ENCODE peak calls at places on chromosomes 4 and X, in nine cellular contexts. One of them, this sample, is unnamed.

GRCh38 chr4:16693641-16694040 is 204.8 kb downstream of the LDB2 start:
- DNase-seq in stimulated activated CD4-positive, alpha-beta T cell treated with anti-CD3 and anti-CD28 coated beads, Interleukin-1b, Interleukin-23, amount 100 ng/mL, for 48 hours: no peak
- DNase-seq in RCC 7860: no peak
- DNase-seq in nucleus accumbens: no peak
- DNase-seq in mucosa of descending colon: no peak
- DNase-seq in kidney glomerular epithelial cell: no peak
- DNase-seq in activated T-helper 1 cell treated with anti-CD3 and anti-CD28 coated beads, Interleukin-2, amount 50 U/mL, for 16 hours: no peak
- DNase-seq in NCI-H460: no peak
- DNase-seq in T-helper 2 cell: no peak
- DNase-seq in this sample: no peak

GRCh38 chr4:8777320-8778196 is 94.1 kb downstream of the HMX1 start:
- DNase-seq in kidney glomerular epithelial cell: no peak
- DNase-seq in activated T-helper 1 cell treated with anti-CD3 and anti-CD28 coated beads, Interleukin-2, amount 50 U/mL, for 16 hours: no peak
- DNase-seq in T-helper 2 cell: no peak
- DNase-seq in mucosa of descending colon: no peak
- DNase-seq in NCI-H460: no peak
- DNase-seq in RCC 7860: no peak
- DNase-seq in nucleus accumbens: no peak
- DNase-seq in stimulated activated CD4-positive, alpha-beta T cell treated with anti-CD3 and anti-CD28 coated beads, Interleukin-1b, Interleukin-23, amount 100 ng/mL, for 48 hours: no peak
- DNase-seq in this sample: no peak

GRCh38 chr4:14504162-14504561 is 498.1 kb upstream of the CPEB2 start:
- DNase-seq in NCI-H460: no peak
- DNase-seq in RCC 7860: no peak
- DNase-seq in mucosa of descending colon: no peak
- DNase-seq in nucleus accumbens: no peak
- DNase-seq in activated T-helper 1 cell treated with anti-CD3 and anti-CD28 coated beads, Interleukin-2, amount 50 U/mL, for 16 hours: no peak
- DNase-seq in T-helper 2 cell: no peak
- DNase-seq in kidney glomerular epithelial cell: no peak
- DNase-seq in stimulated activated CD4-positive, alpha-beta T cell treated with anti-CD3 and anti-CD28 coated beads, Interleukin-1b, Interleukin-23, amount 100 ng/mL, for 48 hours: no peak
- DNase-seq in this sample: no peak

GRCh38 chrX:12814434-12814833 is 23.2 kb downstream of the PRPS2 start:
- DNase-seq in activated T-helper 1 cell treated with anti-CD3 and anti-CD28 coated beads, Interleukin-2, amount 50 U/mL, for 16 hours: no peak
- DNase-seq in NCI-H460: peak
- DNase-seq in stimulated activated CD4-positive, alpha-beta T cell treated with anti-CD3 and anti-CD28 coated beads, Interleukin-1b, Interleukin-23, amount 100 ng/mL, for 48 hours: no peak
- DNase-seq in RCC 7860: no peak
- DNase-seq in kidney glomerular epithelial cell: no peak
- DNase-seq in mucosa of descending colon: peak
- DNase-seq in nucleus accumbens: peak
- DNase-seq in T-helper 2 cell: no peak
- DNase-seq in this sample: no peak

GRCh38 chr4:68780232-68780631 is 35.6 kb upstream of the UGT2B10 start:
- DNase-seq in stimulated activated CD4-positive, alpha-beta T cell treated with anti-CD3 and anti-CD28 coated beads, Interleukin-1b, Interleukin-23, amount 100 ng/mL, for 48 hours: no peak
- DNase-seq in activated T-helper 1 cell treated with anti-CD3 and anti-CD28 coated beads, Interleukin-2, amount 50 U/mL, for 16 hours: no peak
- DNase-seq in T-helper 2 cell: no peak
- DNase-seq in RCC 7860: no peak
- DNase-seq in kidney glomerular epithelial cell: no peak
- DNase-seq in mucosa of descending colon: no peak
- DNase-seq in NCI-H460: no peak
- DNase-seq in nucleus accumbens: no peak
- DNase-seq in this sample: no peak

GRCh38 chr4:169270156-169270809 is 473 bp downstream of the SH3RF1 start:
- DNase-seq in T-helper 2 cell: no peak
- DNase-seq in kidney glomerular epithelial cell: no peak
- DNase-seq in nucleus accumbens: no peak
- DNase-seq in stimulated activated CD4-positive, alpha-beta T cell treated with anti-CD3 and anti-CD28 coated beads, Interleukin-1b, Interleukin-23, amount 100 ng/mL, for 48 hours: peak
- DNase-seq in activated T-helper 1 cell treated with anti-CD3 and anti-CD28 coated beads, Interleukin-2, amount 50 U/mL, for 16 hours: no peak
- DNase-seq in NCI-H460: no peak
- DNase-seq in RCC 7860: no peak
- DNase-seq in mucosa of descending colon: peak
- DNase-seq in this sample: peak

GRCh38 chr4:39469429-39470077 is 10.7 kb downstream of the LIAS start:
- DNase-seq in NCI-H460: peak
- DNase-seq in RCC 7860: peak
- DNase-seq in mucosa of descending colon: peak
- DNase-seq in kidney glomerular epithelial cell: peak
- DNase-seq in nucleus accumbens: peak
- DNase-seq in stimulated activated CD4-positive, alpha-beta T cell treated with anti-CD3 and anti-CD28 coated beads, Interleukin-1b, Interleukin-23, amount 100 ng/mL, for 48 hours: no peak
- DNase-seq in T-helper 2 cell: no peak
- DNase-seq in activated T-helper 1 cell treated with anti-CD3 and anti-CD28 coated beads, Interleukin-2, amount 50 U/mL, for 16 hours: no peak
- DNase-seq in this sample: peak

GRCh38 chr4:35463251-35463952 is 780.9 kb downstream of the ARAP2 start:
- DNase-seq in NCI-H460: no peak
- DNase-seq in RCC 7860: no peak
- DNase-seq in kidney glomerular epithelial cell: no peak
- DNase-seq in stimulated activated CD4-positive, alpha-beta T cell treated with anti-CD3 and anti-CD28 coated beads, Interleukin-1b, Interleukin-23, amount 100 ng/mL, for 48 hours: no peak
- DNase-seq in mucosa of descending colon: no peak
- DNase-seq in activated T-helper 1 cell treated with anti-CD3 and anti-CD28 coated beads, Interleukin-2, amount 50 U/mL, for 16 hours: no peak
- DNase-seq in T-helper 2 cell: no peak
- DNase-seq in nucleus accumbens: no peak
- DNase-seq in this sample: no peak

GRCh38 chr4:172698256-172698655 is 470.4 kb upstream of the GALNT7 start:
- DNase-seq in kidney glomerular epithelial cell: no peak
- DNase-seq in NCI-H460: no peak
- DNase-seq in T-helper 2 cell: no peak
- DNase-seq in mucosa of descending colon: no peak
- DNase-seq in stimulated activated CD4-positive, alpha-beta T cell treated with anti-CD3 and anti-CD28 coated beads, Interleukin-1b, Interleukin-23, amount 100 ng/mL, for 48 hours: no peak
- DNase-seq in activated T-helper 1 cell treated with anti-CD3 and anti-CD28 coated beads, Interleukin-2, amount 50 U/mL, for 16 hours: no peak
- DNase-seq in nucleus accumbens: no peak
- DNase-seq in RCC 7860: no peak
- DNase-seq in this sample: no peak

GRCh38 chr4:15694431-15694830 is 8.4 kb upstream of the BST1 start:
- DNase-seq in activated T-helper 1 cell treated with anti-CD3 and anti-CD28 coated beads, Interleukin-2, amount 50 U/mL, for 16 hours: no peak
- DNase-seq in stimulated activated CD4-positive, alpha-beta T cell treated with anti-CD3 and anti-CD28 coated beads, Interleukin-1b, Interleukin-23, amount 100 ng/mL, for 48 hours: no peak
- DNase-seq in mucosa of descending colon: no peak
- DNase-seq in T-helper 2 cell: no peak
- DNase-seq in kidney glomerular epithelial cell: no peak
- DNase-seq in RCC 7860: no peak
- DNase-seq in nucleus accumbens: no peak
- DNase-seq in NCI-H460: no peak
- DNase-seq in this sample: no peak

GRCh38 chr4:84177831-84178230 is 321.3 kb downstream of the NKX6-1 start:
- DNase-seq in nucleus accumbens: no peak
- DNase-seq in mucosa of descending colon: no peak
- DNase-seq in T-helper 2 cell: no peak
- DNase-seq in stimulated activated CD4-positive, alpha-beta T cell treated with anti-CD3 and anti-CD28 coated beads, Interleukin-1b, Interleukin-23, amount 100 ng/mL, for 48 hours: no peak
- DNase-seq in NCI-H460: no peak
- DNase-seq in RCC 7860: no peak
- DNase-seq in activated T-helper 1 cell treated with anti-CD3 and anti-CD28 coated beads, Interleukin-2, amount 50 U/mL, for 16 hours: no peak
- DNase-seq in kidney glomerular epithelial cell: no peak
- DNase-seq in this sample: no peak

GRCh38 chr4:9847971-9848764 is 66.7 kb downstream of the DRD5 start:
- DNase-seq in mucosa of descending colon: no peak
- DNase-seq in T-helper 2 cell: no peak
- DNase-seq in nucleus accumbens: no peak
- DNase-seq in stimulated activated CD4-positive, alpha-beta T cell treated with anti-CD3 and anti-CD28 coated beads, Interleukin-1b, Interleukin-23, amount 100 ng/mL, for 48 hours: no peak
- DNase-seq in NCI-H460: no peak
- DNase-seq in RCC 7860: no peak
- DNase-seq in kidney glomerular epithelial cell: peak
- DNase-seq in activated T-helper 1 cell treated with anti-CD3 and anti-CD28 coated beads, Interleukin-2, amount 50 U/mL, for 16 hours: no peak
- DNase-seq in this sample: no peak

GRCh38 chrX:21996872-21997271 is 35.3 kb upstream of the PHEX start:
- DNase-seq in stimulated activated CD4-positive, alpha-beta T cell treated with anti-CD3 and anti-CD28 coated beads, Interleukin-1b, Interleukin-23, amount 100 ng/mL, for 48 hours: no peak
- DNase-seq in kidney glomerular epithelial cell: no peak
- DNase-seq in activated T-helper 1 cell treated with anti-CD3 and anti-CD28 coated beads, Interleukin-2, amount 50 U/mL, for 16 hours: no peak
- DNase-seq in nucleus accumbens: no peak
- DNase-seq in RCC 7860: no peak
- DNase-seq in T-helper 2 cell: no peak
- DNase-seq in NCI-H460: peak
- DNase-seq in mucosa of descending colon: no peak
- DNase-seq in this sample: no peak

This sample was measured in frontal cortex.